ENCODE peak calls at places on chromosomes 7 and 10, in eight cellular contexts. One of them, this sample, is unnamed.
A peak's percentile ranks its signal among the peaks of the same experiment; 100 is the strongest.

GRCh38 chr7:115363916-115364315 is 442.0 kb downstream of the MDFIC start:
- DNase-seq in PC-3: peak; percentile 8
- DNase-seq in hepatocyte: no peak
- DNase-seq in GM23248: peak; percentile 50
- DNase-seq in HCT116: no peak
- DNase-seq in MM.1S: no peak
- DNase-seq in SK-N-SH: no peak
- DNase-seq in GM23338: no peak
- DNase-seq in this sample: no peak

GRCh38 chr10:17348111-17349008 is 106.0 kb downstream of the ST8SIA6 start:
- DNase-seq in PC-3: peak; percentile 86
- DNase-seq in hepatocyte: peak; percentile 17
- DNase-seq in GM23248: peak; percentile 94
- DNase-seq in HCT116: peak; percentile 83
- DNase-seq in MM.1S: no peak
- DNase-seq in SK-N-SH: peak; percentile 61
- DNase-seq in GM23338: peak; percentile 43
- DNase-seq in this sample: no peak

GRCh38 chr7:114048386-114049235 is 129.8 kb upstream of the PPP1R3A start:
- DNase-seq in PC-3: peak; percentile 6
- DNase-seq in hepatocyte: peak; percentile 11
- DNase-seq in GM23248: peak; percentile 65
- DNase-seq in HCT116: no peak
- DNase-seq in MM.1S: peak; percentile 59
- DNase-seq in SK-N-SH: peak; percentile 16
- DNase-seq in GM23338: peak; percentile 23
- DNase-seq in this sample: peak; percentile 10

GRCh38 chr10:25157650-25158049 is 17.2 kb upstream of the GPR158 start:
- DNase-seq in PC-3: no peak
- DNase-seq in hepatocyte: no peak
- DNase-seq in GM23248: no peak
- DNase-seq in HCT116: no peak
- DNase-seq in MM.1S: no peak
- DNase-seq in SK-N-SH: no peak
- DNase-seq in GM23338: no peak
- DNase-seq in this sample: no peak

GRCh38 chr7:105806592-105807266 is 69.7 kb downstream of the ATXN7L1 start:
- DNase-seq in PC-3: peak; percentile 77
- DNase-seq in hepatocyte: peak; percentile 49
- DNase-seq in GM23248: peak; percentile 92
- DNase-seq in HCT116: no peak
- DNase-seq in MM.1S: no peak
- DNase-seq in SK-N-SH: no peak
- DNase-seq in GM23338: peak; percentile 18
- DNase-seq in this sample: peak; percentile 2

GRCh38 chr7:4556868-4557620 is 125.1 kb upstream of the FOXK1 start:
- DNase-seq in PC-3: no peak
- DNase-seq in hepatocyte: no peak
- DNase-seq in GM23248: no peak
- DNase-seq in HCT116: no peak
- DNase-seq in MM.1S: no peak
- DNase-seq in SK-N-SH: no peak
- DNase-seq in GM23338: no peak
- DNase-seq in this sample: no peak

GRCh38 chr7:39271386-39271785 is 293.7 kb downstream of the POU6F2 start:
- DNase-seq in PC-3: peak; percentile 47
- DNase-seq in hepatocyte: peak; percentile 27
- DNase-seq in GM23248: peak; percentile 29
- DNase-seq in HCT116: no peak
- DNase-seq in MM.1S: no peak
- DNase-seq in SK-N-SH: peak; percentile 20
- DNase-seq in GM23338: peak; percentile 15
- DNase-seq in this sample: no peak

GRCh38 chr10:13414137-13414536 is 66.0 kb upstream of the SEPHS1 start:
- DNase-seq in PC-3: no peak
- DNase-seq in hepatocyte: no peak
- DNase-seq in GM23248: no peak
- DNase-seq in HCT116: no peak
- DNase-seq in MM.1S: no peak
- DNase-seq in SK-N-SH: no peak
- DNase-seq in GM23338: no peak
- DNase-seq in this sample: no peak

GRCh38 chr7:158431055-158431940 is 156.3 kb downstream of the PTPRN2 start:
- DNase-seq in PC-3: no peak
- DNase-seq in hepatocyte: no peak
- DNase-seq in GM23248: no peak
- DNase-seq in HCT116: no peak
- DNase-seq in MM.1S: no peak
- DNase-seq in SK-N-SH: peak; percentile 38
- DNase-seq in GM23338: no peak
- DNase-seq in this sample: no peak

GRCh38 chr7:129443612-129444011 is 9.4 kb downstream of the STRIP2 start:
- DNase-seq in PC-3: no peak
- DNase-seq in hepatocyte: no peak
- DNase-seq in GM23248: no peak
- DNase-seq in HCT116: no peak
- DNase-seq in MM.1S: no peak
- DNase-seq in SK-N-SH: no peak
- DNase-seq in GM23338: no peak
- DNase-seq in this sample: no peak

GRCh38 chr7:131170440-131171105 is 157.1 kb upstream of the MKLN1 start:
- DNase-seq in PC-3: no peak
- DNase-seq in hepatocyte: peak; percentile 9
- DNase-seq in GM23248: peak; percentile 71
- DNase-seq in HCT116: no peak
- DNase-seq in MM.1S: no peak
- DNase-seq in SK-N-SH: no peak
- DNase-seq in GM23338: no peak
- DNase-seq in this sample: no peak

GRCh38 chr7:44881610-44882009 is 3.7 kb downstream of the PURB start:
- DNase-seq in PC-3: peak; percentile 66
- DNase-seq in hepatocyte: no peak
- DNase-seq in GM23248: peak; percentile 78
- DNase-seq in HCT116: no peak
- DNase-seq in MM.1S: no peak
- DNase-seq in SK-N-SH: no peak
- DNase-seq in GM23338: no peak
- DNase-seq in this sample: no peak

GRCh38 chr7:100612730-100613446 is 548 bp downstream of the MOSPD3 start:
- DNase-seq in PC-3: peak; percentile 11
- DNase-seq in hepatocyte: peak; percentile 36
- DNase-seq in GM23248: peak; percentile 27
- DNase-seq in HCT116: no peak
- DNase-seq in MM.1S: no peak
- DNase-seq in SK-N-SH: peak; percentile 75
- DNase-seq in GM23338: peak; percentile 47
- DNase-seq in this sample: peak; percentile 58

GRCh38 chr7:151455690-151456089 is 15.7 kb upstream of the CRYGN start:
- DNase-seq in PC-3: no peak
- DNase-seq in hepatocyte: no peak
- DNase-seq in GM23248: no peak
- DNase-seq in HCT116: no peak
- DNase-seq in MM.1S: no peak
- DNase-seq in SK-N-SH: no peak
- DNase-seq in GM23338: no peak
- DNase-seq in this sample: no peak

GRCh38 chr10:14820010-14820774 is 17.6 kb downstream of the CDNF start:
- DNase-seq in PC-3: peak; percentile 81
- DNase-seq in hepatocyte: peak; percentile 61
- DNase-seq in GM23248: peak; percentile 84
- DNase-seq in HCT116: no peak
- DNase-seq in MM.1S: no peak
- DNase-seq in SK-N-SH: no peak
- DNase-seq in GM23338: no peak
- DNase-seq in this sample: no peak

GRCh38 chr10:89085153-89085552 is 94.6 kb downstream of the FAS start:
- DNase-seq in PC-3: no peak
- DNase-seq in hepatocyte: no peak
- DNase-seq in GM23248: peak; percentile 60
- DNase-seq in HCT116: no peak
- DNase-seq in MM.1S: no peak
- DNase-seq in SK-N-SH: no peak
- DNase-seq in GM23338: no peak
- DNase-seq in this sample: no peak

GRCh38 chr10:3702569-3702968 is 82.4 kb downstream of the KLF6 start:
- DNase-seq in PC-3: no peak
- DNase-seq in hepatocyte: no peak
- DNase-seq in GM23248: no peak
- DNase-seq in HCT116: no peak
- DNase-seq in MM.1S: no peak
- DNase-seq in SK-N-SH: no peak
- DNase-seq in GM23338: no peak
- DNase-seq in this sample: no peak

GRCh38 chr7:26664735-26665420 is 199.5 kb downstream of the SKAP2 start:
- DNase-seq in PC-3: peak; percentile 36
- DNase-seq in hepatocyte: peak; percentile 13
- DNase-seq in GM23248: peak; percentile 50
- DNase-seq in HCT116: no peak
- DNase-seq in MM.1S: peak; percentile 60
- DNase-seq in SK-N-SH: no peak
- DNase-seq in GM23338: no peak
- DNase-seq in this sample: peak; percentile 20

GRCh38 chr10:119782981-119783664 is 57.3 kb downstream of the INPP5F start:
- DNase-seq in PC-3: no peak
- DNase-seq in hepatocyte: no peak
- DNase-seq in GM23248: peak; percentile 31
- DNase-seq in HCT116: no peak
- DNase-seq in MM.1S: no peak
- DNase-seq in SK-N-SH: no peak
- DNase-seq in GM23338: no peak
- DNase-seq in this sample: no peak

GRCh38 chr10:30671011-30671616 is 41.6 kb upstream of the LYZL2 start:
- DNase-seq in PC-3: peak; percentile 76
- DNase-seq in hepatocyte: peak; percentile 79
- DNase-seq in GM23248: peak; percentile 75
- DNase-seq in HCT116: peak; percentile 65
- DNase-seq in MM.1S: peak; percentile 70
- DNase-seq in SK-N-SH: peak; percentile 55
- DNase-seq in GM23338: peak; percentile 79
- DNase-seq in this sample: peak; percentile 66

GRCh38 chr7:151566897-151567320 is 47.2 kb upstream of the RHEB start:
- DNase-seq in PC-3: no peak
- DNase-seq in hepatocyte: peak; percentile 26
- DNase-seq in GM23248: peak; percentile 92
- DNase-seq in HCT116: no peak
- DNase-seq in MM.1S: no peak
- DNase-seq in SK-N-SH: no peak
- DNase-seq in GM23338: peak; percentile 52
- DNase-seq in this sample: no peak

GRCh38 chr7:100967292-100967863 is 2.0 kb upstream of the MUC12 start:
- DNase-seq in PC-3: no peak
- DNase-seq in hepatocyte: no peak
- DNase-seq in GM23248: peak; percentile 36
- DNase-seq in HCT116: no peak
- DNase-seq in MM.1S: no peak
- DNase-seq in SK-N-SH: peak; percentile 53
- DNase-seq in GM23338: peak; percentile 43
- DNase-seq in this sample: no peak

GRCh38 chr10:78780551-78780961 is 288.2 kb upstream of the ZMIZ1 start:
- DNase-seq in PC-3: no peak
- DNase-seq in hepatocyte: no peak
- DNase-seq in GM23248: no peak
- DNase-seq in HCT116: no peak
- DNase-seq in MM.1S: no peak
- DNase-seq in SK-N-SH: no peak
- DNase-seq in GM23338: no peak
- DNase-seq in this sample: no peak

DNA sequence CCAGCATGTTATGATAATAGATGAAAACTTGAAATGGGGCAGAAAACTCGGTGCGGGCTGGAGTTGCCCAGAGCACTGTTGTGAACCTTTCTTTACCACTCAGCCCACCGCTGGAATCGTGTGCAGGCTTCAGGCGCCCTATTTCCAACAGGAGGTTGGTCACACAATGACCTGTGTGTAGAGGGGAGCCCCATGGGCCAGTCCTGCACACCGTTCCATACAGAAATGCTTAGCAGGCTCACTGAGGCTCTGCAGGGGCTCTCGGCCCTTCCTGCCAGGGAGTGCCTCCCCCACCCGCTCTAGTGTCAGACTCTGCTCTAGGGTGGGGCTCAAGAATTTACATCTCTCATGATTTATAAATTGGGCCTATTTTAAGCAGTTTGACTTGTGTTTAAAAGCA is 42.1 kb downstream of the SHH start:
- DNase-seq in PC-3: no peak
- DNase-seq in hepatocyte: no peak
- DNase-seq in GM23248: no peak
- DNase-seq in HCT116: no peak
- DNase-seq in MM.1S: no peak
- DNase-seq in SK-N-SH: no peak
- DNase-seq in GM23338: no peak
- DNase-seq in this sample: no peak
- H4K20me1 ChIP-seq in PC-3: no peaks in the 10 kb centered on the region
- H4K20me1 ChIP-seq in hepatocyte: peaks cover 8% of the 10 kb centered on the region
- H4K20me1 ChIP-seq in GM23248: peaks cover 11% of the 10 kb centered on the region
- H4K20me1 ChIP-seq in HCT116: peaks cover 5% of the 10 kb centered on the region
- H4K20me1 ChIP-seq in MM.1S: no peaks in the 10 kb centered on the region
- H4K20me1 ChIP-seq in SK-N-SH: peaks cover 20% of the 10 kb centered on the region
- H4K20me1 ChIP-seq in GM23338: peaks cover 23% of the 10 kb centered on the region
- H4K20me1 ChIP-seq in this sample: peaks cover 18% of the 10 kb centered on the region

DNA sequence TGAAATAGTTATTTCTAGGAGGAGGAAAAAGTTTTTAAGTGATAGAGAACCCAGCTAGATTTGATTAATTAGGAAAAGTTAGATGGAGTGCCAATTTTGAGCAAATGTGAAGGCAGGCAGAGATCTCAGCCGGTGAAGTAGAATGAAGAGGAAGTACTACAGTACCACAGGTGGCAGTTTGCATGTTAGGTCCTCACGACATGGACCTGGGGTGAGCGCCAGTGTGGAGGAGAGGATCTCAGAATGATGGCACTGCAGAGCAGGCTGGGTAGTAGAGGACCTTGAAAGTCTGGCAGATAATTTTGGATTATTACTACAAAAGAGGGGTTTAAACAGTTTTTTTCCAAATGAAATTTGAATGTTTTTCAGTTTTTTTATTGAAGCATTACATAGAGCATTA is 81.1 kb downstream of the GNAI1 start:
- DNase-seq in PC-3: no peak
- DNase-seq in hepatocyte: no peak
- DNase-seq in GM23248: no peak
- DNase-seq in HCT116: no peak
- DNase-seq in MM.1S: no peak
- DNase-seq in SK-N-SH: no peak
- DNase-seq in GM23338: no peak
- DNase-seq in this sample: no peak
- H3K9me2 ChIP-seq in PC-3: no peaks in the 10 kb centered on the region
- H3K9me2 ChIP-seq in hepatocyte: no peaks in the 10 kb centered on the region
- H3K9me2 ChIP-seq in GM23248: no peaks in the 10 kb centered on the region
- H3K9me2 ChIP-seq in HCT116: no peaks in the 10 kb centered on the region
- H3K9me2 ChIP-seq in MM.1S: no peaks in the 10 kb centered on the region
- H3K9me2 ChIP-seq in SK-N-SH: no peaks in the 10 kb centered on the region
- H3K9me2 ChIP-seq in GM23338: no peaks in the 10 kb centered on the region
- H3K9me2 ChIP-seq in this sample: no peaks in the 10 kb centered on the region

GRCh38 chr10:26445411-26446031 is 7.4 kb downstream of the APBB1IP start:
- DNase-seq in PC-3: no peak
- DNase-seq in hepatocyte: no peak
- DNase-seq in GM23248: peak; percentile 55
- DNase-seq in HCT116: no peak
- DNase-seq in MM.1S: no peak
- DNase-seq in SK-N-SH: no peak
- DNase-seq in GM23338: no peak
- DNase-seq in this sample: peak; percentile 27
- H4K20me1 ChIP-seq in PC-3: no peaks in the 10 kb centered on the region
- H4K20me1 ChIP-seq in hepatocyte: no peaks in the 10 kb centered on the region
- H4K20me1 ChIP-seq in GM23248: no peaks in the 10 kb centered on the region
- H4K20me1 ChIP-seq in HCT116: no peaks in the 10 kb centered on the region
- H4K20me1 ChIP-seq in MM.1S: no peaks in the 10 kb centered on the region
- H4K20me1 ChIP-seq in SK-N-SH: no peaks in the 10 kb centered on the region
- H4K20me1 ChIP-seq in GM23338: no peaks in the 10 kb centered on the region
- H4K20me1 ChIP-seq in this sample: no peaks in the 10 kb centered on the region

GRCh38 chr7:156156734-156157408 is 344.6 kb upstream of the SHH start:
- DNase-seq in PC-3: peak; percentile 70
- DNase-seq in hepatocyte: peak; percentile 61
- DNase-seq in GM23248: no peak
- DNase-seq in HCT116: peak; percentile 54
- DNase-seq in MM.1S: peak; percentile 27
- DNase-seq in SK-N-SH: peak; percentile 43
- DNase-seq in GM23338: peak; percentile 57
- DNase-seq in this sample: no peak
- H3K9me2 ChIP-seq in PC-3: no peaks in the 10 kb centered on the region
- H3K9me2 ChIP-seq in hepatocyte: no peaks in the 10 kb centered on the region
- H3K9me2 ChIP-seq in GM23248: no peaks in the 10 kb centered on the region
- H3K9me2 ChIP-seq in HCT116: no peaks in the 10 kb centered on the region
- H3K9me2 ChIP-seq in MM.1S: no peaks in the 10 kb centered on the region
- H3K9me2 ChIP-seq in SK-N-SH: no peaks in the 10 kb centered on the region
- H3K9me2 ChIP-seq in GM23338: no peaks in the 10 kb centered on the region
- H3K9me2 ChIP-seq in this sample: no peaks in the 10 kb centered on the region